ENCODE peak calls at places on chromosomes 3 and 15, in six cellular contexts. O is left cardiac atrium, U is H54, W is posterior vena cava, P is HT1080, K is HS-27A. X is an unnamed sample.

GRCh38 chr15:82045179-82045891 is 483 bp downstream of the MEX3B start:
- DNase-seq in P (peak), O (peak), U (peak), K (peak), W (no peak), X (peak)

GRCh38 chr15:39188930-39189329 is 391.9 kb upstream of the THBS1 start:
- DNase-seq in P (peak), O (no peak), K (no peak), U (no peak), W (no peak), X (no peak)

GRCh38 chr3:153023896-153024295 is 138.1 kb upstream of the RAP2B start:
- DNase-seq in U (no peak), K (no peak), O (no peak), W (no peak), P (no peak), X (no peak)

GRCh38 chr3:194556086-194557056 is 69.6 kb upstream of the ATP13A3 start:
- DNase-seq in O (no peak), K (no peak), U (peak), W (peak), P (peak), X (no peak)

GRCh38 chr15:44082558-44083151 is 112.4 kb downstream of the FRMD5 start:
- DNase-seq in W (no peak), U (no peak), P (no peak), K (no peak), O (no peak), X (no peak)

GRCh38 chr3:173733029-173733652 is 335.6 kb downstream of the NLGN1 start:
- DNase-seq in W (no peak), P (peak), K (no peak), U (no peak), O (no peak), X (no peak)

GRCh38 chr15:73951044-73951561 is 24.8 kb downstream of the LOXL1 start:
- DNase-seq in P (peak), W (peak), U (no peak), O (peak), K (peak), X (peak)

GRCh38 chr15:77031376-77032050 is 36.6 kb downstream of the PSTPIP1 start:
- DNase-seq in W (peak), K (no peak), P (peak), O (peak), U (no peak), X (peak)

GRCh38 chr3:50272911-50273688 is 4.2 kb downstream of the SEMA3B start:
- DNase-seq in U (peak), O (peak), P (peak), K (no peak), W (peak), X (peak)

GRCh38 chr3:159787191-159787590 is 201.4 kb upstream of the IL12A start:
- DNase-seq in W (no peak), U (peak), O (no peak), P (peak), K (no peak), X (no peak)

GRCh38 chr3:12750223-12750622 is 8.8 kb downstream of the TMEM40 start:
- DNase-seq in W (no peak), K (peak), P (peak), O (peak), U (peak), X (no peak)

GRCh38 chr3:123584988-123585937 is at the start of gene HACD2:
- DNase-seq in P (peak), W (peak), U (peak), O (peak), K (peak), X (peak)

GRCh38 chr3:51391566-51392300 is 648 bp downstream of the RBM15B start:
- DNase-seq in U (no peak), P (no peak), K (no peak), W (peak), O (peak), X (no peak)

GRCh38 chr3:36459177-36459576 is 78.9 kb downstream of the STAC start:
- DNase-seq in P (no peak), U (no peak), O (no peak), K (no peak), W (no peak), X (no peak)

GRCh38 chr15:94644433-94644832 is 413.1 kb downstream of the MCTP2 start:
- DNase-seq in O (no peak), U (no peak), K (no peak), P (no peak), W (no peak), X (no peak)

GRCh38 chr3:13106308-13106970 is 33.2 kb upstream of the IQSEC1 start:
- DNase-seq in W (no peak), O (peak), K (peak), U (peak), P (no peak), X (no peak)

X was measured in coronary artery.